ENCODE peak calls at places on chromosomes 3 and 15, in six cellular contexts. One of them, this sample, is unnamed.
A peak's percentile ranks its signal among the peaks of the same experiment; 100 is the strongest.

GRCh38 chr15:68012911-68013310 is 41.2 kb upstream of the PIAS1 start:
- DNase-seq in fibroblast of pulmonary artery: no peak
- DNase-seq in thoracic aorta: no peak
- DNase-seq in RWPE1: no peak
- DNase-seq in adrenal gland: no peak
- DNase-seq in upper lobe of right lung: no peak
- DNase-seq in this sample: no peak

GRCh38 chr15:73368301-73369072 is at the start of gene HCN4:
- DNase-seq in upper lobe of right lung: no peak
- DNase-seq in fibroblast of pulmonary artery: no peak
- DNase-seq in thoracic aorta: no peak
- DNase-seq in RWPE1: no peak
- DNase-seq in adrenal gland: no peak
- DNase-seq in this sample: no peak

GRCh38 chr15:84833447-84833846 is 16.3 kb downstream of the ALPK3 start:
- DNase-seq in fibroblast of pulmonary artery: peak; percentile 75
- DNase-seq in upper lobe of right lung: no peak
- DNase-seq in adrenal gland: peak; percentile 63
- DNase-seq in RWPE1: no peak
- DNase-seq in thoracic aorta: no peak
- DNase-seq in this sample: no peak

GRCh38 chr3:123884258-123884831 is at the start of gene MYLK:
- DNase-seq in fibroblast of pulmonary artery: peak; percentile 87
- DNase-seq in thoracic aorta: peak; percentile 75
- DNase-seq in adrenal gland: peak; percentile 85
- DNase-seq in upper lobe of right lung: peak; percentile 88
- DNase-seq in RWPE1: peak; percentile 67
- DNase-seq in this sample: no peak

GRCh38 chr3:154364849-154365248 is 40.6 kb upstream of the DHX36 start:
- DNase-seq in RWPE1: no peak
- DNase-seq in fibroblast of pulmonary artery: no peak
- DNase-seq in adrenal gland: no peak
- DNase-seq in thoracic aorta: no peak
- DNase-seq in upper lobe of right lung: no peak
- DNase-seq in this sample: no peak

GRCh38 chr15:89230277-89230676 is 8.9 kb upstream of the RLBP1 start:
- DNase-seq in RWPE1: no peak
- DNase-seq in fibroblast of pulmonary artery: no peak
- DNase-seq in thoracic aorta: no peak
- DNase-seq in adrenal gland: no peak
- DNase-seq in upper lobe of right lung: no peak
- DNase-seq in this sample: no peak

GRCh38 chr3:22371592-22372291 is 620.7 kb upstream of the ZNF385D start:
- DNase-seq in thoracic aorta: no peak
- DNase-seq in fibroblast of pulmonary artery: no peak
- DNase-seq in adrenal gland: no peak
- DNase-seq in upper lobe of right lung: peak; percentile 53
- DNase-seq in RWPE1: no peak
- DNase-seq in this sample: no peak

GRCh38 chr3:144499346-144499745 is 527.7 kb downstream of the DIPK2A start:
- DNase-seq in fibroblast of pulmonary artery: peak; percentile 47
- DNase-seq in adrenal gland: no peak
- DNase-seq in upper lobe of right lung: no peak
- DNase-seq in thoracic aorta: no peak
- DNase-seq in RWPE1: no peak
- DNase-seq in this sample: no peak

GRCh38 chr3:64244011-64244942 is 19.0 kb upstream of the PRICKLE2 start:
- DNase-seq in thoracic aorta: no peak
- DNase-seq in upper lobe of right lung: no peak
- DNase-seq in fibroblast of pulmonary artery: no peak
- DNase-seq in adrenal gland: no peak
- DNase-seq in RWPE1: peak; percentile 13
- DNase-seq in this sample: no peak

GRCh38 chr15:78951841-78952238 is 7.0 kb upstream of the CTSH start:
- DNase-seq in upper lobe of right lung: no peak
- DNase-seq in adrenal gland: peak; percentile 77
- DNase-seq in fibroblast of pulmonary artery: peak; percentile 59
- DNase-seq in thoracic aorta: no peak
- DNase-seq in RWPE1: peak; percentile 89
- DNase-seq in this sample: no peak

GRCh38 chr3:75232216-75232615 is 431.9 kb upstream of the FRG2C start:
- DNase-seq in RWPE1: no peak
- DNase-seq in adrenal gland: no peak
- DNase-seq in thoracic aorta: no peak
- DNase-seq in fibroblast of pulmonary artery: no peak
- DNase-seq in upper lobe of right lung: no peak
- DNase-seq in this sample: no peak

GRCh38 chr3:71972031-71972430 is 187.1 kb upstream of the PROK2 start:
- DNase-seq in fibroblast of pulmonary artery: no peak
- DNase-seq in thoracic aorta: no peak
- DNase-seq in RWPE1: peak; percentile 17
- DNase-seq in adrenal gland: no peak
- DNase-seq in upper lobe of right lung: no peak
- DNase-seq in this sample: no peak

GRCh38 chr3:154786724-154787123 is 293.4 kb upstream of the MME start:
- DNase-seq in RWPE1: no peak
- DNase-seq in fibroblast of pulmonary artery: peak; percentile 55
- DNase-seq in thoracic aorta: no peak
- DNase-seq in adrenal gland: no peak
- DNase-seq in upper lobe of right lung: no peak
- DNase-seq in this sample: no peak

GRCh38 chr15:40927497-40928346 is 1.4 kb upstream of the DLL4 start:
- DNase-seq in thoracic aorta: no peak
- DNase-seq in upper lobe of right lung: no peak
- DNase-seq in RWPE1: no peak
- DNase-seq in adrenal gland: no peak
- DNase-seq in fibroblast of pulmonary artery: no peak
- DNase-seq in this sample: no peak

GRCh38 chr15:29278436-29279099 is 8.9 kb upstream of the NSMCE3 start:
- DNase-seq in thoracic aorta: no peak
- DNase-seq in fibroblast of pulmonary artery: peak; percentile 53
- DNase-seq in RWPE1: peak; percentile 48
- DNase-seq in upper lobe of right lung: no peak
- DNase-seq in adrenal gland: no peak
- DNase-seq in this sample: no peak

GRCh38 chr15:57288926-57289650 is 87.2 kb upstream of the CGNL1 start:
- DNase-seq in adrenal gland: no peak
- DNase-seq in fibroblast of pulmonary artery: no peak
- DNase-seq in upper lobe of right lung: no peak
- DNase-seq in RWPE1: no peak
- DNase-seq in thoracic aorta: no peak
- DNase-seq in this sample: no peak

GRCh38 chr3:89059201-89059600 is 48.2 kb upstream of the EPHA3 start:
- DNase-seq in upper lobe of right lung: no peak
- DNase-seq in RWPE1: no peak
- DNase-seq in thoracic aorta: no peak
- DNase-seq in adrenal gland: no peak
- DNase-seq in fibroblast of pulmonary artery: peak; percentile 35
- DNase-seq in this sample: no peak

GRCh38 chr15:63729115-63729884 is 104.4 kb downstream of the HERC1 start:
- DNase-seq in upper lobe of right lung: no peak
- DNase-seq in RWPE1: no peak
- DNase-seq in fibroblast of pulmonary artery: no peak
- DNase-seq in thoracic aorta: no peak
- DNase-seq in adrenal gland: no peak
- DNase-seq in this sample: no peak

GRCh38 chr3:194395201-194395600 is 3.9 kb downstream of the GP5 start:
- DNase-seq in RWPE1: no peak
- DNase-seq in thoracic aorta: no peak
- DNase-seq in upper lobe of right lung: no peak
- DNase-seq in fibroblast of pulmonary artery: peak; percentile 41
- DNase-seq in adrenal gland: no peak
- DNase-seq in this sample: no peak

GRCh38 chr3:65177879-65178484 is 490.2 kb upstream of the ADAMTS9 start:
- DNase-seq in RWPE1: no peak
- DNase-seq in adrenal gland: no peak
- DNase-seq in thoracic aorta: no peak
- DNase-seq in upper lobe of right lung: no peak
- DNase-seq in fibroblast of pulmonary artery: peak; percentile 40
- DNase-seq in this sample: no peak

GRCh38 chr15:60091150-60091549 is 87.0 kb downstream of the FOXB1 start:
- DNase-seq in fibroblast of pulmonary artery: peak; percentile 91
- DNase-seq in thoracic aorta: no peak
- DNase-seq in adrenal gland: peak; percentile 18
- DNase-seq in upper lobe of right lung: peak; percentile 75
- DNase-seq in RWPE1: peak; percentile 97
- DNase-seq in this sample: no peak

GRCh38 chr3:58173670-58174472 is 36.9 kb downstream of the DNASE1L3 start:
- DNase-seq in thoracic aorta: no peak
- DNase-seq in upper lobe of right lung: no peak
- DNase-seq in adrenal gland: no peak
- DNase-seq in fibroblast of pulmonary artery: peak; percentile 30
- DNase-seq in RWPE1: no peak
- DNase-seq in this sample: no peak

GRCh38 chr15:101188517-101189340 is 63.1 kb downstream of the CHSY1 start:
- DNase-seq in RWPE1: peak; percentile 39
- DNase-seq in adrenal gland: no peak
- DNase-seq in thoracic aorta: no peak
- DNase-seq in upper lobe of right lung: no peak
- DNase-seq in fibroblast of pulmonary artery: peak; percentile 91
- DNase-seq in this sample: no peak

GRCh38 chr15:67691450-67691849 is 133.9 kb upstream of the SKOR1 start:
- DNase-seq in adrenal gland: no peak
- DNase-seq in fibroblast of pulmonary artery: no peak
- DNase-seq in upper lobe of right lung: no peak
- DNase-seq in RWPE1: no peak
- DNase-seq in thoracic aorta: no peak
- DNase-seq in this sample: no peak

GRCh38 chr3:5227812-5228211 is 40.3 kb downstream of the EDEM1 start:
- DNase-seq in RWPE1: no peak
- DNase-seq in fibroblast of pulmonary artery: peak; percentile 56
- DNase-seq in thoracic aorta: no peak
- DNase-seq in upper lobe of right lung: no peak
- DNase-seq in adrenal gland: no peak
- DNase-seq in this sample: no peak

GRCh38 chr3:195209836-195210551 is 61.0 kb downstream of the XXYLT1 start:
- DNase-seq in adrenal gland: peak; percentile 70
- DNase-seq in upper lobe of right lung: peak; percentile 68
- DNase-seq in thoracic aorta: no peak
- DNase-seq in fibroblast of pulmonary artery: peak; percentile 74
- DNase-seq in RWPE1: no peak
- DNase-seq in this sample: no peak

GRCh38 chr3:127820221-127820870 is 2.0 kb downstream of the MGLL start:
- DNase-seq in fibroblast of pulmonary artery: no peak
- DNase-seq in adrenal gland: no peak
- DNase-seq in thoracic aorta: no peak
- DNase-seq in RWPE1: no peak
- DNase-seq in upper lobe of right lung: peak; percentile 80
- DNase-seq in this sample: no peak

GRCh38 chr3:191246628-191247027 is 47.6 kb downstream of the OSTN start:
- DNase-seq in fibroblast of pulmonary artery: peak; percentile 52
- DNase-seq in RWPE1: peak; percentile 67
- DNase-seq in thoracic aorta: no peak
- DNase-seq in upper lobe of right lung: no peak
- DNase-seq in adrenal gland: no peak
- DNase-seq in this sample: no peak

DNA sequence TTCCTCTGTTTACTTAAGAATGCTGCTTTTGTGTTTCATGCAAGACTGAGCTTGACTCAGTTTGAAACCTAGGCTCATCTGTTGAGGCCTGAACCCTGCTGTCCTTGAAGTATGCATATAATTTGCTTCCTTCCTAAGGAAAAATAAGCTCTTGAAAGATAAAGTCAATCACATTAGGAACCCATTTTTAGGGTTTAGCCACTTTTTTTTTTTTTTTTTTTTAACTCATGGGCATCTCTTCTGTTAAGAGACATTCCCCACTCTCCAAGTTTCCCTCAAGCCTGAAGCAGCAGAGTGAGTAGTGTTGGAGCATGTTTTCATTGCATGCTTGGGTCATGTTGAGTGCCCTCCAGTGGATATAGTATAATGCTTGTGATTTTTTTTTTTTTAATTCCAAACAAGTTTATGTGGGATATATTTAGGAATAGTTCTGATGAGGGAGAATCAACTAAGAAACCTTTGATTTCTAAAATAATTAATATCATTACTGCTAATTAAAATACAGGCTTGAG is 3.6 kb downstream of the CTNNB1 start:
- DNase-seq in upper lobe of right lung: no peak
- DNase-seq in adrenal gland: no peak
- DNase-seq in fibroblast of pulmonary artery: peak; percentile 73
- DNase-seq in thoracic aorta: no peak
- DNase-seq in RWPE1: peak; percentile 26
- DNase-seq in this sample: no peak
- TF ChIP-seq CTCF in upper lobe of right lung: peak; percentile 44
- TF ChIP-seq CTCF in adrenal gland: peak; percentile 16
- TF ChIP-seq CTCF in fibroblast of pulmonary artery: peak; percentile 46
- TF ChIP-seq CTCF in thoracic aorta: peak; percentile 36
- TF ChIP-seq CTCF in RWPE1: peak; percentile 61
- TF ChIP-seq CTCF in this sample: no peak

GRCh38 chr3:15148614-15149013 is 49.7 kb upstream of the RBSN start:
- DNase-seq in upper lobe of right lung: no peak
- DNase-seq in adrenal gland: peak; percentile 45
- DNase-seq in RWPE1: no peak
- DNase-seq in fibroblast of pulmonary artery: peak; percentile 7
- DNase-seq in thoracic aorta: no peak
- DNase-seq in this sample: no peak
- TF ChIP-seq CTCF in upper lobe of right lung: no peak
- TF ChIP-seq CTCF in adrenal gland: no peak
- TF ChIP-seq CTCF in RWPE1: no peak
- TF ChIP-seq CTCF in fibroblast of pulmonary artery: no peak
- TF ChIP-seq CTCF in thoracic aorta: no peak
- TF ChIP-seq CTCF in this sample: no peak

GRCh38 chr3:172635588-172635987 is 75.3 kb downstream of the NCEH1 start:
- DNase-seq in RWPE1: no peak
- DNase-seq in fibroblast of pulmonary artery: no peak
- DNase-seq in thoracic aorta: no peak
- DNase-seq in adrenal gland: no peak
- DNase-seq in upper lobe of right lung: no peak
- DNase-seq in this sample: peak; percentile 40
- TF ChIP-seq CTCF in RWPE1: no peak
- TF ChIP-seq CTCF in fibroblast of pulmonary artery: no peak
- TF ChIP-seq CTCF in thoracic aorta: no peak
- TF ChIP-seq CTCF in adrenal gland: no peak
- TF ChIP-seq CTCF in upper lobe of right lung: no peak
- TF ChIP-seq CTCF in this sample: no peak

DNA sequence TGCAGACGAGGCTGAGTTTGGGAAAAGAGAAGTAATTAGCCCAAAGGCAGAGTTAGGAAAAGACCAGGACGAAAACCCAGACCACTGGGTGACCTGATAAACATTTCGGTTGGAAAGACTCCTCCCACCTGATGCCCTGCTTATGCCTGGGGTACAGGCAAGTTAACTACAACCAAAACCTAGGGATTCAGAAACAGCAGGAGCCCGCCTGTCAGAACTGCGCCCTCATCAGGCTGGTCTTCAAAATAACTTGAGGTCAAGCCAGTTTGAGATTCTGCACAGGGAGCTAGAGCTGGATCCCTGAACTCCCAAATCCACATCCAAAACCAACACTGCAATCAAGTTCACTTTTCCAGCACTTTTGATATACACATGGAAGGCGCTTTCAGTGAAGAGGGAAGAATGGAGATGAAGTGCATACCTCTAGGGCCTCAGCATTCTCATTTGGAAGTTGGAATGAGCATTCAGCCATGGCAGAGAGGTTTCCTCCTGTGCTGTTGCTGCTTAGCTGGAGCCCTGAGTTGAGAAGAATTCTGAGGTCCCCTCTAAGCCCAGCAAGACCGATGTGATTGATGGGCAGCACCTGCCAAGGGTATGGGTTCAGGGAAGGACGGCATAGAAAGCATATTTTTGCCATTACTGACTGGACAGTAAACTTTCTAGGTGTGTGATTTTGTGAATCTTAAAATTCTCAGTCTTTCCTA is 11.6 kb downstream of the TSEN2 start:
- DNase-seq in fibroblast of pulmonary artery: no peak
- DNase-seq in RWPE1: no peak
- DNase-seq in upper lobe of right lung: no peak
- DNase-seq in adrenal gland: no peak
- DNase-seq in thoracic aorta: no peak
- DNase-seq in this sample: no peak
- TF ChIP-seq CTCF in fibroblast of pulmonary artery: peak; percentile 19
- TF ChIP-seq CTCF in RWPE1: no peak
- TF ChIP-seq CTCF in upper lobe of right lung: no peak
- TF ChIP-seq CTCF in adrenal gland: no peak
- TF ChIP-seq CTCF in thoracic aorta: no peak
- TF ChIP-seq CTCF in this sample: no peak